ENCODE peak calls at places on chromosomes 1 and 21, in four cellular contexts. One of them, this sample, is unnamed.

GRCh38 chr1:53381790-53382401 is 54.0 kb upstream of the LRP8 start:
- DNase-seq in kidney tubule cell: peak
- DNase-seq in stimulated activated CD4-positive, alpha-beta T cell treated with anti-CD3 and anti-CD28 coated beads, Interleukin-1b, Interleukin-23, amount 100 ng/mL, for 24 hours: no peak
- DNase-seq in brain microvascular endothelial cell: peak
- DNase-seq in this sample: no peak

GRCh38 chr1:156099282-156099681 is 15.2 kb upstream of the LMNA start:
- DNase-seq in kidney tubule cell: no peak
- DNase-seq in stimulated activated CD4-positive, alpha-beta T cell treated with anti-CD3 and anti-CD28 coated beads, Interleukin-1b, Interleukin-23, amount 100 ng/mL, for 24 hours: no peak
- DNase-seq in brain microvascular endothelial cell: no peak
- DNase-seq in this sample: no peak

GRCh38 chr1:96487404-96487803 is 234.2 kb upstream of the PTBP2 start:
- DNase-seq in kidney tubule cell: peak
- DNase-seq in stimulated activated CD4-positive, alpha-beta T cell treated with anti-CD3 and anti-CD28 coated beads, Interleukin-1b, Interleukin-23, amount 100 ng/mL, for 24 hours: no peak
- DNase-seq in brain microvascular endothelial cell: no peak
- DNase-seq in this sample: no peak

GRCh38 chr1:83060216-83060615 is 938.7 kb downstream of the TTLL7 start:
- DNase-seq in kidney tubule cell: peak
- DNase-seq in stimulated activated CD4-positive, alpha-beta T cell treated with anti-CD3 and anti-CD28 coated beads, Interleukin-1b, Interleukin-23, amount 100 ng/mL, for 24 hours: no peak
- DNase-seq in brain microvascular endothelial cell: no peak
- DNase-seq in this sample: no peak

GRCh38 chr1:181013144-181013543 is 9.5 kb downstream of the STX6 start:
- DNase-seq in kidney tubule cell: no peak
- DNase-seq in stimulated activated CD4-positive, alpha-beta T cell treated with anti-CD3 and anti-CD28 coated beads, Interleukin-1b, Interleukin-23, amount 100 ng/mL, for 24 hours: no peak
- DNase-seq in brain microvascular endothelial cell: no peak
- DNase-seq in this sample: no peak

GRCh38 chr1:228081578-228082259 is 789 bp upstream of the ARF1 start:
- DNase-seq in kidney tubule cell: no peak
- DNase-seq in stimulated activated CD4-positive, alpha-beta T cell treated with anti-CD3 and anti-CD28 coated beads, Interleukin-1b, Interleukin-23, amount 100 ng/mL, for 24 hours: no peak
- DNase-seq in brain microvascular endothelial cell: no peak
- DNase-seq in this sample: no peak

GRCh38 chr1:178818416-178818815 is 52.5 kb downstream of the ANGPTL1 start:
- DNase-seq in kidney tubule cell: no peak
- DNase-seq in stimulated activated CD4-positive, alpha-beta T cell treated with anti-CD3 and anti-CD28 coated beads, Interleukin-1b, Interleukin-23, amount 100 ng/mL, for 24 hours: no peak
- DNase-seq in brain microvascular endothelial cell: peak
- DNase-seq in this sample: no peak

GRCh38 chr21:17660862-17661261 is 48.2 kb upstream of the BTG3 start:
- DNase-seq in kidney tubule cell: no peak
- DNase-seq in stimulated activated CD4-positive, alpha-beta T cell treated with anti-CD3 and anti-CD28 coated beads, Interleukin-1b, Interleukin-23, amount 100 ng/mL, for 24 hours: no peak
- DNase-seq in brain microvascular endothelial cell: no peak
- DNase-seq in this sample: no peak

GRCh38 chr1:115182012-115182715 is 92.9 kb upstream of the TSPAN2 start:
- DNase-seq in kidney tubule cell: peak
- DNase-seq in stimulated activated CD4-positive, alpha-beta T cell treated with anti-CD3 and anti-CD28 coated beads, Interleukin-1b, Interleukin-23, amount 100 ng/mL, for 24 hours: no peak
- DNase-seq in brain microvascular endothelial cell: no peak
- DNase-seq in this sample: no peak

GRCh38 chr21:35488941-35489340 is 439.8 kb upstream of the RUNX1 start:
- DNase-seq in kidney tubule cell: peak
- DNase-seq in stimulated activated CD4-positive, alpha-beta T cell treated with anti-CD3 and anti-CD28 coated beads, Interleukin-1b, Interleukin-23, amount 100 ng/mL, for 24 hours: no peak
- DNase-seq in brain microvascular endothelial cell: no peak
- DNase-seq in this sample: no peak

GRCh38 chr1:19643602-19644419 is at the start of gene NBL1:
- DNase-seq in kidney tubule cell: peak
- DNase-seq in stimulated activated CD4-positive, alpha-beta T cell treated with anti-CD3 and anti-CD28 coated beads, Interleukin-1b, Interleukin-23, amount 100 ng/mL, for 24 hours: peak
- DNase-seq in brain microvascular endothelial cell: peak
- DNase-seq in this sample: no peak

GRCh38 chr1:153791856-153792253 is 16.6 kb downstream of the SLC27A3 start:
- DNase-seq in kidney tubule cell: no peak
- DNase-seq in stimulated activated CD4-positive, alpha-beta T cell treated with anti-CD3 and anti-CD28 coated beads, Interleukin-1b, Interleukin-23, amount 100 ng/mL, for 24 hours: no peak
- DNase-seq in brain microvascular endothelial cell: peak
- DNase-seq in this sample: no peak

GRCh38 chr21:32334980-32335471 is 36.4 kb downstream of the MRAP start:
- DNase-seq in kidney tubule cell: no peak
- DNase-seq in stimulated activated CD4-positive, alpha-beta T cell treated with anti-CD3 and anti-CD28 coated beads, Interleukin-1b, Interleukin-23, amount 100 ng/mL, for 24 hours: no peak
- DNase-seq in brain microvascular endothelial cell: no peak
- DNase-seq in this sample: no peak

GRCh38 chr1:165943198-165943597 is 115.8 kb downstream of the UCK2 start:
- DNase-seq in kidney tubule cell: peak
- DNase-seq in stimulated activated CD4-positive, alpha-beta T cell treated with anti-CD3 and anti-CD28 coated beads, Interleukin-1b, Interleukin-23, amount 100 ng/mL, for 24 hours: no peak
- DNase-seq in brain microvascular endothelial cell: no peak
- DNase-seq in this sample: no peak

GRCh38 chr1:228046421-228047182 is 35.9 kb upstream of the ARF1 start:
- DNase-seq in kidney tubule cell: no peak
- DNase-seq in stimulated activated CD4-positive, alpha-beta T cell treated with anti-CD3 and anti-CD28 coated beads, Interleukin-1b, Interleukin-23, amount 100 ng/mL, for 24 hours: no peak
- DNase-seq in brain microvascular endothelial cell: no peak
- DNase-seq in this sample: no peak

GRCh38 chr21:44293551-44294231 is 6.2 kb upstream of the PFKL start:
- DNase-seq in kidney tubule cell: no peak
- DNase-seq in stimulated activated CD4-positive, alpha-beta T cell treated with anti-CD3 and anti-CD28 coated beads, Interleukin-1b, Interleukin-23, amount 100 ng/mL, for 24 hours: no peak
- DNase-seq in brain microvascular endothelial cell: no peak
- DNase-seq in this sample: no peak

GRCh38 chr1:214989341-214989740 is 93.2 kb upstream of the KCNK2 start:
- DNase-seq in kidney tubule cell: peak
- DNase-seq in stimulated activated CD4-positive, alpha-beta T cell treated with anti-CD3 and anti-CD28 coated beads, Interleukin-1b, Interleukin-23, amount 100 ng/mL, for 24 hours: no peak
- DNase-seq in brain microvascular endothelial cell: peak
- DNase-seq in this sample: no peak

GRCh38 chr1:211236633-211237321 is 22.4 kb upstream of the RCOR3 start:
- DNase-seq in kidney tubule cell: peak
- DNase-seq in stimulated activated CD4-positive, alpha-beta T cell treated with anti-CD3 and anti-CD28 coated beads, Interleukin-1b, Interleukin-23, amount 100 ng/mL, for 24 hours: no peak
- DNase-seq in brain microvascular endothelial cell: no peak
- DNase-seq in this sample: no peak

GRCh38 chr21:35563885-35564451 is 496.4 kb downstream of the SETD4 start:
- DNase-seq in kidney tubule cell: no peak
- DNase-seq in stimulated activated CD4-positive, alpha-beta T cell treated with anti-CD3 and anti-CD28 coated beads, Interleukin-1b, Interleukin-23, amount 100 ng/mL, for 24 hours: no peak
- DNase-seq in brain microvascular endothelial cell: peak
- DNase-seq in this sample: no peak

GRCh38 chr1:41655632-41656031 is 171.1 kb upstream of the EDN2 start:
- DNase-seq in kidney tubule cell: no peak
- DNase-seq in stimulated activated CD4-positive, alpha-beta T cell treated with anti-CD3 and anti-CD28 coated beads, Interleukin-1b, Interleukin-23, amount 100 ng/mL, for 24 hours: no peak
- DNase-seq in brain microvascular endothelial cell: no peak
- DNase-seq in this sample: no peak

GRCh38 chr1:27057389-27057788 is 44.7 kb upstream of the TENT5B start:
- DNase-seq in kidney tubule cell: no peak
- DNase-seq in stimulated activated CD4-positive, alpha-beta T cell treated with anti-CD3 and anti-CD28 coated beads, Interleukin-1b, Interleukin-23, amount 100 ng/mL, for 24 hours: no peak
- DNase-seq in brain microvascular endothelial cell: no peak
- DNase-seq in this sample: no peak